ENCODE peak calls at places on chromosome 18, in seven cellular contexts. R, W, N, T, H, P and O are unnamed samples.
A peak's percentile ranks its signal among the peaks of the same experiment; 100 is the strongest.

GRCh38 chr18:31990823-31991222 is 27.8 kb upstream of the RNF125 start:
- DNase-seq in R (no peak), W (no peak), N (no peak), T (no peak), H (no peak), P (no peak), O (no peak)

GRCh38 chr18:32389191-32389590 is 81.5 kb downstream of the GAREM1 start:
- DNase-seq in R (no peak), W (no peak), N (no peak), T (no peak), H (no peak), P (no peak), O (no peak)

GRCh38 chr18:79458131-79458838 is 62.6 kb downstream of the NFATC1 start:
- DNase-seq in R (no peak), W (peak; percentile 91), N (peak; percentile 42), T (no peak), H (peak; percentile 93), P (peak; percentile 84), O (peak; percentile 80)

GRCh38 chr18:13563390-13563805 is 163.0 kb downstream of the FAM210A start:
- DNase-seq in R (no peak), W (peak; percentile 4), N (no peak), T (no peak), H (no peak), P (no peak), O (no peak)

GRCh38 chr18:31723998-31724711 is 36.5 kb downstream of the SLC25A52 start:
- DNase-seq in R (no peak), W (no peak), N (no peak), T (no peak), H (peak; percentile 14), P (no peak), O (peak; percentile 30)

GRCh38 chr18:79779021-79779699 is 18.6 kb upstream of the KCNG2 start:
- DNase-seq in R (no peak), W (no peak), N (no peak), T (no peak), H (no peak), P (no peak), O (no peak)

GRCh38 chr18:32822197-32822596 is 49.4 kb upstream of the KLHL14 start:
- DNase-seq in R (no peak), W (no peak), N (no peak), T (no peak), H (no peak), P (no peak), O (no peak)

GRCh38 chr18:21049306-21049705 is 62.3 kb downstream of the ROCK1 start:
- DNase-seq in R (no peak), W (peak; percentile 9), N (no peak), T (no peak), H (no peak), P (no peak), O (no peak)

GRCh38 chr18:24677011-24677410 is 216.6 kb downstream of the HRH4 start:
- DNase-seq in R (no peak), W (no peak), N (no peak), T (no peak), H (peak; percentile 11), P (peak; percentile 80), O (no peak)

GRCh38 chr18:49250819-49251388 is 209.5 kb downstream of the DYM start:
- DNase-seq in R (no peak), W (peak; percentile 44), N (peak; percentile 15), T (no peak), H (peak; percentile 25), P (peak; percentile 47), O (peak; percentile 12)

GRCh38 chr18:77133051-77133919 is 702 bp upstream of the MBP start:
- DNase-seq in R (no peak), W (no peak), N (no peak), T (no peak), H (no peak), P (no peak), O (peak; percentile 45)

GRCh38 chr18:4813708-4814107 is 358.6 kb upstream of the DLGAP1 start:
- DNase-seq in R (no peak), W (no peak), N (no peak), T (no peak), H (no peak), P (no peak), O (no peak)

GRCh38 chr18:78849046-78849445 is 130.6 kb upstream of the SALL3 start:
- DNase-seq in R (no peak), W (no peak), N (no peak), T (no peak), H (no peak), P (no peak), O (no peak)

GRCh38 chr18:55585586-55586521 is 2.1 kb downstream of the TCF4 start:
- DNase-seq in R (no peak), W (peak; percentile 48), N (no peak), T (no peak), H (peak; percentile 62), P (peak; percentile 35), O (no peak)
- H3K4me3 ChIP-seq in R (peak overlapping the region; percentile 30), W (no peak overlapping the region), N (peak overlapping the region; percentile 59), T (peak overlapping the region; percentile 2), H (peak overlapping the region; percentile 55), P (peak overlapping the region; percentile 78), O (no peak overlapping the region)

GRCh38 chr18:73509460-73509859 is 638.2 kb downstream of the FBXO15 start:
- DNase-seq in R (no peak), W (no peak), N (no peak), T (no peak), H (peak; percentile 69), P (peak; percentile 33), O (no peak)
- H3K9ac ChIP-seq in R (no peak overlapping the region), W (no peak overlapping the region), N (no peak overlapping the region), T (no peak overlapping the region), H (no peak overlapping the region), P (no peak overlapping the region), O (no peak overlapping the region)

DNA sequence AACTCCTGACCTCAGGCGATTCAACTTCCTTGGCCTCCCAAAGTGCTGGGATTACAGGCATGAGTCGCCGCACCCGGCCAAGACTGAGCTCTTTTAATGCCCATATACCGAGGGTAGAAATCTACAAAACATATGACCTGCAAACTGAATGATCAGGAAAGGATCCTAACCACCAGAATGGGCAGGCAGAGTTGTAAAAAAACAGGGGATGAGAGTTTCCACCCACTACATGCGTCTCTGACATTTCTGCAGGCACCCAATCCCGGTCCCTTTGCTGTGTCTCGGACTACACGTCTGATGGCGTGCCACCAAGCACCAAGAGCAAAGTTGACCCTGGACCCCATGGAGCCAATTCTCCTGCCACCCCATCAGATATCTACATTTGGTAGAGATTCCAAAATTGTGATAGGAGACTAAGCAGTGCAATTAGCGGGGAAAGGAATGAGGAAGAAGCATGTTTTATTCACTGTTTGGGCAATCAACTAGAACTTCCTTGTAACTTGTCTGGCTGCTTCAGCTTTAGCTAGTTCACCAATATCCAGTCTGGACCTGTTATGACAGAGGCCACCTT is 74.1 kb downstream of the ATP8B1 start:
- DNase-seq in R (no peak), W (no peak), N (no peak), T (no peak), H (no peak), P (peak; percentile 56), O (peak; percentile 29)
- H3K4me3 ChIP-seq in R (no peak overlapping the region), W (no peak overlapping the region), N (no peak overlapping the region), T (no peak overlapping the region), H (no peak overlapping the region), P (no peak overlapping the region), O (no peak overlapping the region)

GRCh38 chr18:8262221-8262620 is 347.0 kb upstream of the RAB12 start:
- DNase-seq in R (no peak), W (no peak), N (no peak), T (no peak), H (no peak), P (no peak), O (no peak)
- H3K9ac ChIP-seq in R (no peak overlapping the region), W (no peak overlapping the region), N (no peak overlapping the region), T (no peak overlapping the region), H (no peak overlapping the region), P (no peak overlapping the region), O (no peak overlapping the region)

GRCh38 chr18:72868666-72869661 is 1.2 kb upstream of the NETO1 start:
- DNase-seq in R (no peak), W (peak; percentile 9), N (peak; percentile 18), T (no peak), H (no peak), P (no peak), O (no peak)
- H3K4me3 ChIP-seq in R (no peak overlapping the region), W (peak overlapping the region; percentile 64), N (peak overlapping the region; percentile 68), T (peak overlapping the region; percentile 62), H (no peak overlapping the region), P (peak overlapping the region; percentile 36), O (peak overlapping the region; percentile 66)

GRCh38 chr18:43846302-43846701 is 569.0 kb upstream of the SYT4 start:
- DNase-seq in R (no peak), W (no peak), N (peak; percentile 62), T (peak; percentile 48), H (no peak), P (no peak), O (no peak)

DNA sequence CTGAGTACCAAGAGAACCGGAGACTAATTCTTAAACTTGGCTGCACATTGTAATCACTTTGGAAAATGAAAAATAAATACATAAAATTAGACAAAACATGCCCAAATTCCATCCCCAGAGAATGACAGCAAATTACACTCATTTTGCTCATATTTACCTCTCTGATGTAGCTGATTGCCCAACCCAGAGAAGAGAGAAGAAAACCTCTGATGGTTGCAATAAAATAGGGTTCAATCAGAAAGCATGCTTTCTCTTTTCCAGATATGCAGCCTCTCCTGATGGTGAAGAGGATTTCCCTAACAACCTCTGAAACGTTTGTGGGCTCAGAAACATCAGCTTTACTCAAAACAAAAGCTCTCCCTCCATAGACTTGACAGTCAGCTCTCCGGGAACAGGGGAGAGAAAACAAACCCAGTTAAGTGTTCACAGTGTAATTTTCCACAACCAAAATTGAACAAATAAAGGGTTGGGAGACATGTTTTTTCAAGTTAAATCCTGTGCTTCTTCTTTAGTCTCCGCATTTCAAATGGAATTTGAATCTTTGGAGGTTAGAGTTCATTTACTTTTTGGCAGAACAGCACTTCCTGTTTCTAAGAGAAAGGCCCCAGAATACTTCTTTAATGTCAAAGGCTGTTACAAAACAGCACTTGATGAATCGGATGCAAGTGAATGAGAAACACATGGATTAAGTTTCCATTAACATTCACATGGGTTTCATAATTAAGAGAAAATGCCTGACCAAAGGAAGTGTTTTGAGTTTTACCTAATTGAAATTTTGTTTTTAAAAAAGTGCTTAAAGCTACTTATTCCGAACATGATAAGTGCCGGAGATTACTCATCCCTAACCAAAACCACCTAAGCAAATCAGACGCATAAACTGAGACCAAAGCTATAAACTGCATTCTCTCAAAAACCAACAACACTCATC is 570.1 kb upstream of the SYT4 start:
- DNase-seq in R (no peak), W (peak; percentile 61), N (no peak), T (no peak), H (peak; percentile 84), P (peak; percentile 22), O (peak; percentile 31)
- H3K9ac ChIP-seq in R (no peak overlapping the region), W (peak overlapping the region; percentile 88), N (no peak overlapping the region), T (no peak overlapping the region), H (no peak overlapping the region), P (peak overlapping the region; percentile 63), O (no peak overlapping the region)

DNA sequence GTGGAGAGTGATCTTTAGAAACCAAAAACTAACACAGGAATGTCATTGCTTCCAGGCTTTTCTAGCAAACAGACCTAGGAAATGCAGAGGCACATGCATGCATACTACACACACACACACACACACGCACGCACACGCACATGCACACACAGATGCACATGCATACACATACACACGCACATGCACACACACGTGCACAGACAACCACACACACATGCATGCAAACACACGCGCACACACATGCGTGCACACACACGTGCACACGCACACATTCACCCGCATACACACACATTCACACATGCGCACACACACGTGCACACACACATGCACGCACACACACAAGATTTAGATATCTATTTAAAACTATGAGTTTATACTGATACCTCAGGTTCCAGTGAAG is 379.5 kb downstream of the ZNF516 start:
- DNase-seq in R (no peak), W (no peak), N (no peak), T (no peak), H (no peak), P (no peak), O (no peak)
- H3K4me3 ChIP-seq in R (no peak overlapping the region), W (no peak overlapping the region), N (no peak overlapping the region), T (no peak overlapping the region), H (no peak overlapping the region), P (no peak overlapping the region), O (no peak overlapping the region)

GRCh38 chr18:35851286-35851967 is 121.1 kb upstream of the RMP24 start:
- DNase-seq in R (no peak), W (no peak), N (no peak), T (peak; percentile 85), H (no peak), P (no peak), O (no peak)
- H3K9ac ChIP-seq in R (no peak overlapping the region), W (no peak overlapping the region), N (no peak overlapping the region), T (peak overlapping the region; percentile 50), H (no peak overlapping the region), P (no peak overlapping the region), O (no peak overlapping the region)